ENCODE peak calls at places on chromosomes 4 and X, in five cellular contexts. L is activated CD4-positive, CD25-positive, alpha-beta regulatory T cell treated with anti-CD3 and anti-CD28 coated beads, Interleukin-2, amount 50 U/mL, for 16 hours; S is effector CD8-positive, alpha-beta T cell; H is type B pancreatic cell; G is non-pigmented ciliary epithelial cell. C is an unnamed sample.

GRCh38 chr4:32396504-32396903 is 1676.3 kb downstream of the PCDH7 start:
- DNase-seq in S (no peak), G (no peak), L (no peak), H (no peak), C (no peak)

GRCh38 chrX:102154900-102155805 is 624 bp downstream of the BEX5 start:
- DNase-seq in H (no peak), L (no peak), S (peak), G (no peak), C (no peak)

GRCh38 chr4:119268466-119268865 is 53.5 kb downstream of the FABP2 start:
- DNase-seq in G (no peak), H (no peak), L (no peak), S (no peak), C (no peak)

GRCh38 chr4:8907596-8908205 is 36.1 kb upstream of the HMX1 start:
- DNase-seq in S (no peak), H (peak), G (no peak), L (no peak), C (no peak)

GRCh38 chrX:38192007-38192625 is 28.6 kb downstream of the SRPX start:
- DNase-seq in L (no peak), G (no peak), H (no peak), S (no peak), C (peak)

GRCh38 chr4:2141762-2142520 is 82.8 kb downstream of the NAT8L start:
- DNase-seq in L (no peak), H (peak), G (no peak), S (no peak), C (peak)

GRCh38 chr4:10281996-10282395 is 165.4 kb upstream of the WDR1 start:
- DNase-seq in S (no peak), H (no peak), L (no peak), G (no peak), C (no peak)

GRCh38 chrX:49958727-49959126 is 36.3 kb downstream of the CLCN5 start:
- DNase-seq in L (no peak), S (no peak), H (no peak), G (no peak), C (no peak)

GRCh38 chr4:30385650-30386049 is 334.5 kb upstream of the PCDH7 start:
- DNase-seq in G (no peak), H (no peak), L (no peak), S (no peak), C (no peak)